ENCODE peak calls at places on chromosome 22, in six cellular contexts. One of them, this sample, is unnamed.

GRCh38 chr22:22099833-22100812 is 117.5 kb upstream of the TOP3B start:
- DNase-seq in mesendoderm: peak
- DNase-seq in mesenchymal stem cell: no peak
- DNase-seq in neuronal stem cell: no peak
- DNase-seq in H1: no peak
- DNase-seq in IMR-90: peak
- DNase-seq in this sample: peak

GRCh38 chr22:27431896-27432295 is 369.7 kb downstream of the MN1 start:
- DNase-seq in H1: no peak
- DNase-seq in neuronal stem cell: no peak
- DNase-seq in mesendoderm: no peak
- DNase-seq in IMR-90: peak
- DNase-seq in mesenchymal stem cell: no peak
- DNase-seq in this sample: no peak

GRCh38 chr22:50125029-50125428 is 35.2 kb downstream of the MOV10L1 start:
- DNase-seq in IMR-90: no peak
- DNase-seq in H1: no peak
- DNase-seq in neuronal stem cell: no peak
- DNase-seq in mesenchymal stem cell: no peak
- DNase-seq in mesendoderm: no peak
- DNase-seq in this sample: no peak

GRCh38 chr22:28245579-28246224 is 326.6 kb upstream of the PITPNB start:
- DNase-seq in H1: no peak
- DNase-seq in mesenchymal stem cell: peak
- DNase-seq in neuronal stem cell: no peak
- DNase-seq in IMR-90: no peak
- DNase-seq in mesendoderm: peak
- DNase-seq in this sample: no peak

GRCh38 chr22:17359501-17359900 is 9.8 kb upstream of the CECR2 start:
- DNase-seq in mesenchymal stem cell: no peak
- DNase-seq in neuronal stem cell: no peak
- DNase-seq in mesendoderm: peak
- DNase-seq in IMR-90: no peak
- DNase-seq in H1: no peak
- DNase-seq in this sample: no peak

GRCh38 chr22:48949375-48950149 is 878.1 kb downstream of the BRD1 start:
- DNase-seq in mesenchymal stem cell: no peak
- DNase-seq in H1: peak
- DNase-seq in mesendoderm: no peak
- DNase-seq in neuronal stem cell: no peak
- DNase-seq in IMR-90: no peak
- DNase-seq in this sample: peak

GRCh38 chr22:43042101-43042780 is 27.3 kb upstream of the PACSIN2 start:
- DNase-seq in IMR-90: peak
- DNase-seq in mesenchymal stem cell: no peak
- DNase-seq in H1: no peak
- DNase-seq in mesendoderm: no peak
- DNase-seq in neuronal stem cell: no peak
- DNase-seq in this sample: no peak

GRCh38 chr22:40024201-40025061 is 29.7 kb downstream of the FAM83F start:
- DNase-seq in neuronal stem cell: peak
- DNase-seq in IMR-90: peak
- DNase-seq in mesendoderm: peak
- DNase-seq in mesenchymal stem cell: peak
- DNase-seq in H1: peak
- DNase-seq in this sample: peak

GRCh38 chr22:40029189-40029890 is 34.6 kb downstream of the FAM83F start:
- DNase-seq in H1: no peak
- DNase-seq in IMR-90: no peak
- DNase-seq in neuronal stem cell: no peak
- DNase-seq in mesenchymal stem cell: no peak
- DNase-seq in mesendoderm: no peak
- DNase-seq in this sample: no peak

GRCh38 chr22:39546889-39547586 is 14.5 kb upstream of the RPS19BP1 start:
- DNase-seq in mesendoderm: no peak
- DNase-seq in mesenchymal stem cell: peak
- DNase-seq in neuronal stem cell: no peak
- DNase-seq in H1: no peak
- DNase-seq in IMR-90: peak
- DNase-seq in this sample: no peak

GRCh38 chr22:40808018-40808841 is 10.9 kb downstream of the SLC25A17 start:
- DNase-seq in neuronal stem cell: no peak
- DNase-seq in mesenchymal stem cell: no peak
- DNase-seq in mesendoderm: no peak
- DNase-seq in H1: no peak
- DNase-seq in IMR-90: peak
- DNase-seq in this sample: no peak

GRCh38 chr22:27973851-27974250 is 54.8 kb upstream of the PITPNB start:
- DNase-seq in mesendoderm: no peak
- DNase-seq in neuronal stem cell: peak
- DNase-seq in H1: no peak
- DNase-seq in mesenchymal stem cell: no peak
- DNase-seq in IMR-90: no peak
- DNase-seq in this sample: no peak

GRCh38 chr22:29245626-29246385 is 22.0 kb downstream of the RHBDD3 start:
- DNase-seq in mesenchymal stem cell: peak
- DNase-seq in IMR-90: peak
- DNase-seq in neuronal stem cell: peak
- DNase-seq in mesendoderm: peak
- DNase-seq in H1: peak
- DNase-seq in this sample: peak

GRCh38 chr22:24060375-24060788 is 49.3 kb downstream of the CABIN1 start:
- DNase-seq in mesenchymal stem cell: peak
- DNase-seq in mesendoderm: no peak
- DNase-seq in H1: no peak
- DNase-seq in neuronal stem cell: no peak
- DNase-seq in IMR-90: peak
- DNase-seq in this sample: no peak

GRCh38 chr22:46428171-46428570 is 92.7 kb downstream of the TRMU start:
- DNase-seq in neuronal stem cell: no peak
- DNase-seq in mesenchymal stem cell: no peak
- DNase-seq in H1: no peak
- DNase-seq in IMR-90: no peak
- DNase-seq in mesendoderm: no peak
- DNase-seq in this sample: no peak

GRCh38 chr22:23686416-23687024 is 4.3 kb upstream of the RGL4 start:
- DNase-seq in IMR-90: no peak
- DNase-seq in H1: no peak
- DNase-seq in mesenchymal stem cell: no peak
- DNase-seq in neuronal stem cell: no peak
- DNase-seq in mesendoderm: no peak
- DNase-seq in this sample: no peak

GRCh38 chr22:24763872-24764485 is 10.5 kb downstream of the PIWIL3 start:
- DNase-seq in IMR-90: no peak
- DNase-seq in H1: no peak
- DNase-seq in mesenchymal stem cell: no peak
- DNase-seq in neuronal stem cell: no peak
- DNase-seq in mesendoderm: no peak
- DNase-seq in this sample: peak

GRCh38 chr22:38870312-38870741 is 1.7 kb downstream of the CBX6 start:
- DNase-seq in H1: peak
- DNase-seq in IMR-90: peak
- DNase-seq in neuronal stem cell: peak
- DNase-seq in mesenchymal stem cell: peak
- DNase-seq in mesendoderm: peak
- DNase-seq in this sample: peak

GRCh38 chr22:32866953-32867352 is 65.4 kb downstream of the TIMP3 start:
- DNase-seq in IMR-90: no peak
- DNase-seq in mesendoderm: peak
- DNase-seq in mesenchymal stem cell: peak
- DNase-seq in H1: no peak
- DNase-seq in neuronal stem cell: no peak
- DNase-seq in this sample: no peak

GRCh38 chr22:32862936-32863661 is 61.6 kb downstream of the TIMP3 start:
- DNase-seq in mesendoderm: peak
- DNase-seq in H1: no peak
- DNase-seq in IMR-90: no peak
- DNase-seq in neuronal stem cell: no peak
- DNase-seq in mesenchymal stem cell: peak
- DNase-seq in this sample: no peak

GRCh38 chr22:32864041-32864440 is 62.5 kb downstream of the TIMP3 start:
- DNase-seq in IMR-90: no peak
- DNase-seq in mesenchymal stem cell: peak
- DNase-seq in neuronal stem cell: no peak
- DNase-seq in mesendoderm: peak
- DNase-seq in H1: no peak
- DNase-seq in this sample: no peak

GRCh38 chr22:32862083-32862482 is 60.6 kb downstream of the TIMP3 start:
- DNase-seq in mesenchymal stem cell: peak
- DNase-seq in neuronal stem cell: no peak
- DNase-seq in mesendoderm: no peak
- DNase-seq in IMR-90: no peak
- DNase-seq in H1: no peak
- DNase-seq in this sample: no peak

DNA sequence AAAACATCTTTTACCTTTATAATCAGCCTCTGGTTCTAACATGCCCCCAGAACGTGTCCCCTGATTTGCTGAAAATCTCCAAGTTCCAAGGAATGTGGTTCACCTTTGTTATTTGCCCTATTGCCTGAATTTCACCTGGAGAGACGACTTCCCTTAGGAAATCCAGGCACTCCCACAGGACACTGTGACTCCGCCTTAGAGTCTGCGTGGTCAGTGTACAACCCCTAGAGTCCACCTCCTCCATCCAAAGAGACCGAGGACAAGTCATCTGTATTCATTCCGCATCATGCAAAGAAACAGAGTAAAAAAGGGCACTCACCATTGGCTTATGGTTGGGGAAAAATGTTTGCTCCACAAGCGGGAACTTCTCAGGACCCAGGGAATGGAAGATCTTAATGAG is 63.1 kb downstream of the TIMP3 start:
- DNase-seq in H1: no peak
- DNase-seq in mesenchymal stem cell: peak
- DNase-seq in neuronal stem cell: no peak
- DNase-seq in mesendoderm: no peak
- DNase-seq in IMR-90: no peak
- DNase-seq in this sample: no peak
- H3K27ac ChIP-seq in H1: no peak
- H3K27ac ChIP-seq in mesenchymal stem cell: no peak
- H3K27ac ChIP-seq in neuronal stem cell: no peak
- H3K27ac ChIP-seq in mesendoderm: no peak
- H3K27ac ChIP-seq in IMR-90: no peak
- H3K27ac ChIP-seq in this sample: no peak

GRCh38 chr22:31039393-31039792 is 41.7 kb upstream of the SMTN start:
- DNase-seq in H1: no peak
- DNase-seq in IMR-90: peak
- DNase-seq in mesenchymal stem cell: peak
- DNase-seq in mesendoderm: no peak
- DNase-seq in neuronal stem cell: no peak
- DNase-seq in this sample: no peak

GRCh38 chr22:31044262-31044861 is 36.8 kb upstream of the SMTN start:
- DNase-seq in mesendoderm: no peak
- DNase-seq in mesenchymal stem cell: no peak
- DNase-seq in neuronal stem cell: no peak
- DNase-seq in H1: no peak
- DNase-seq in IMR-90: peak
- DNase-seq in this sample: peak

GRCh38 chr22:31038686-31039085 is 42.4 kb upstream of the SMTN start:
- DNase-seq in mesenchymal stem cell: no peak
- DNase-seq in neuronal stem cell: no peak
- DNase-seq in mesendoderm: no peak
- DNase-seq in IMR-90: no peak
- DNase-seq in H1: no peak
- DNase-seq in this sample: no peak

GRCh38 chr22:31036671-31037550 is 44.2 kb upstream of the SMTN start:
- DNase-seq in H1: no peak
- DNase-seq in neuronal stem cell: no peak
- DNase-seq in mesendoderm: no peak
- DNase-seq in IMR-90: peak
- DNase-seq in mesenchymal stem cell: peak
- DNase-seq in this sample: no peak

DNA sequence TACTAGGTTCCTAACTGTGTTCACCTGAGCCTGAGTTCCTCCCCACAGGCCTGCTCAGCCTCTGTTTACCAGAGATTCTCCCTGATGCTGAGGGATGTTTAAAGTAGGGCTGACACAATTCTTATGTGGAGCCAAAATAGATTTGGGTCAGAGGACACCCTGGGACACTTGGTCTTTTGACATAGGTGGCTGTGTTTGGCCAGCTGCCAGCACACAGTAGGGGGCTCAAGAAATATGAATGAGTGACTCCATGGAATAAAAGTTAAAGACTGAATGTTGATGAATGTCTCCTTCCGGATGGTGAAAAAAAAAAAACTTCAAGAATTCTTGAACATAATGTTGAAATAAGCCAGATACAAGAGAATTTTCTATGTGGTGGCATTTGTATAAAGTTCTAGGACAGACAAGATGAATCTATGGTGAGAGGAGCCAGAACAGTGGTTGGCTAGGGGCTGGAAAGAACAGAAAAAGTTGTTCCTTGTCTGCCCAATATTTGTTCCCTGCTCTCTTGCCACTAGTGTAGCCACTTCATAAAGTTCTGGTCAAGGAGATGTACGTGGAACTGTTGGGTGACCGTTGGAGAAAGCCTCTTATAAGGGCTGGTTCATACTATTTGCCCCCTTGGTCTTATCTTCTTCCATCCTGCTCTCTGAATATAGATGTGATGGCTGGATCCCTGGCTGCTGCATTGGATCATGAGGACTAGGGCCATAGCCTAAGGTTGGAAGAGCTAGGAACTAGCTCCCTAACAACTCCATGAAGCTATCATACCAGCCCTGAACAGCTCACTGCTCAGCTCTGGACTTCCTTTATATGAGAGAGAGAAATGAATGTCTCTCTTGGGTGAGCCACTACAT is 40.3 kb upstream of the SMTN start:
- DNase-seq in mesenchymal stem cell: no peak
- DNase-seq in IMR-90: no peak
- DNase-seq in H1: no peak
- DNase-seq in mesendoderm: no peak
- DNase-seq in neuronal stem cell: no peak
- DNase-seq in this sample: no peak
- H2BK15ac ChIP-seq in mesenchymal stem cell: no peak
- H2BK15ac ChIP-seq in IMR-90: peak
- H2BK15ac ChIP-seq in H1: no peak
- H2BK15ac ChIP-seq in mesendoderm: no peak
- H2BK15ac ChIP-seq in neuronal stem cell: no peak
- H2BK15ac ChIP-seq in this sample: no peak

DNA sequence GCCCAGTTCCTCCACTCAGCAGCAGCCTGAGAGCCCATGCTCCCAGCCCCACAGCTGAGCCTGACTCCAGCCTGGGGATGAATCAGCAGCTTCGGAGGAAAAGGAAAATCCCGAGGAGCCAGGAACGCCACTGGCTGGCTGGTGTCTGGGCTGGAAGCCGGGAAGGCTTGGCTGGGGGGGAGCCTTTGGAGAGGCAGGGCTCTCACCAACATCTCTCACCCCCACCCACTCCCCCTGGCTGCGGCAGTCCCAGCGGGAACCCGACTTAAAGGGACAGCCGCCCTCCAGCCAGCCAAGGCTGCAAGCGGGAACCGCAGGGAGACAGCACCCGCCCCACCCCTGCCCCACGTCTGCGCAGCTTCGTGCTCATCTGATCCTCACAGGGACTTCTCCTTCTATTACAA is 28.4 kb downstream of the KIAA0930 start:
- DNase-seq in H1: no peak
- DNase-seq in neuronal stem cell: no peak
- DNase-seq in IMR-90: peak
- DNase-seq in mesendoderm: peak
- DNase-seq in mesenchymal stem cell: peak
- DNase-seq in this sample: no peak
- H3K27ac ChIP-seq in H1: no peak
- H3K27ac ChIP-seq in neuronal stem cell: no peak
- H3K27ac ChIP-seq in IMR-90: peak
- H3K27ac ChIP-seq in mesendoderm: peak
- H3K27ac ChIP-seq in mesenchymal stem cell: peak
- H3K27ac ChIP-seq in this sample: no peak

GRCh38 chr22:36580371-36580770 is 51.4 kb upstream of the EIF3D start:
- DNase-seq in H1: no peak
- DNase-seq in neuronal stem cell: no peak
- DNase-seq in mesendoderm: no peak
- DNase-seq in IMR-90: no peak
- DNase-seq in mesenchymal stem cell: no peak
- DNase-seq in this sample: no peak
- H2BK15ac ChIP-seq in H1: no peak
- H2BK15ac ChIP-seq in neuronal stem cell: no peak
- H2BK15ac ChIP-seq in mesendoderm: no peak
- H2BK15ac ChIP-seq in IMR-90: no peak
- H2BK15ac ChIP-seq in mesenchymal stem cell: no peak
- H2BK15ac ChIP-seq in this sample: no peak

This sample was measured in H9.